ENCODE peak calls at places on chromosomes 2 and 18, in four cellular contexts. U is activated T-cell treated with anti-CD3 and anti-CD28 coated beads for 1 hour, J is small intestine, P is AG04450. A is an unnamed sample.
A peak's percentile ranks its signal among the peaks of the same experiment; 100 is the strongest.

GRCh38 chr2:182543746-182544525 is 117.1 kb upstream of the PDE1A start:
- DNase-seq in J (no peak), P (no peak), U (no peak), A (no peak)

GRCh38 chr2:126894082-126894481 is 4.6 kb upstream of the TEX51 start:
- DNase-seq in U (no peak), P (no peak), J (no peak), A (no peak)

GRCh38 chr2:66428986-66429612 is 5.8 kb upstream of the MEIS1 start:
- DNase-seq in U (no peak), J (peak; percentile 53), P (no peak), A (peak; percentile 80)

GRCh38 chr18:30639361-30639760 is 403.2 kb downstream of the DSC3 start:
- DNase-seq in P (no peak), U (no peak), J (no peak), A (no peak)

GRCh38 chr2:101704816-101705565 is 7.5 kb downstream of the MAP4K4 start:
- DNase-seq in P (no peak), U (no peak), J (no peak), A (no peak)

GRCh38 chr2:216584112-216584511 is 49.1 kb upstream of the IGFBP2 start:
- DNase-seq in J (no peak), U (no peak), P (no peak), A (no peak)

GRCh38 chr2:69945447-69945846 is 16.0 kb downstream of the ASPRV1 start:
- DNase-seq in J (no peak), U (no peak), P (no peak), A (no peak)

GRCh38 chr2:238162171-238162515 is 3.4 kb downstream of the ERFE start:
- DNase-seq in J (no peak), P (no peak), U (no peak), A (no peak)

GRCh38 chr2:38529208-38529607 is 73.5 kb downstream of the HNRNPLL start:
- DNase-seq in J (no peak), U (no peak), P (no peak), A (no peak)

GRCh38 chr2:100058014-100058310 is 84.4 kb downstream of the AFF3 start:
- DNase-seq in U (no peak), J (no peak), P (no peak), A (no peak)

GRCh38 chr18:74896390-74896991 is 298.8 kb downstream of the ZNF407 start:
- DNase-seq in U (peak; percentile 29), P (no peak), J (peak; percentile 69), A (peak; percentile 69)

GRCh38 chr2:119208791-119209203 is 14.8 kb upstream of the STEAP3 start:
- DNase-seq in P (no peak), J (no peak), U (no peak), A (no peak)